ENCODE peak calls at places on chromosomes 5 and 9, in seven cellular contexts. L is BJ, Z is Peyer's patch, U is PC-9, C is uterus, H is sigmoid colon, V is left ventricle myocardium inferior. S is an unnamed sample.
A peak's percentile ranks its signal among the peaks of the same experiment; 100 is the strongest.

GRCh38 chr5:64612349-64612961 is 77.8 kb upstream of the SHISAL2B start:
- DNase-seq in L (no peak), Z (no peak), U (peak; percentile 15), C (peak; percentile 32), H (no peak), V (no peak), S (peak; percentile 24)

GRCh38 chr5:10289353-10289752 is 18.3 kb downstream of the CMBL start:
- DNase-seq in L (no peak), Z (no peak), U (peak; percentile 47), C (no peak), H (no peak), V (no peak), S (peak; percentile 55)

GRCh38 chr5:128534729-128535128 is 3.3 kb downstream of the FBN2 start:
- DNase-seq in L (no peak), Z (no peak), U (peak; percentile 34), C (no peak), H (no peak), V (no peak), S (no peak)

GRCh38 chr9:19998153-19998552 is 209.3 kb upstream of the SLC24A2 start:
- DNase-seq in L (no peak), Z (no peak), U (no peak), C (no peak), H (no peak), V (no peak), S (no peak)

GRCh38 chr9:126722252-126722921 is 82.5 kb upstream of the ZBTB43 start:
- DNase-seq in L (no peak), Z (peak; percentile 96), U (peak; percentile 85), C (peak; percentile 70), H (peak; percentile 90), V (peak; percentile 82), S (peak; percentile 94)

GRCh38 chr9:20473566-20474116 is 148.7 kb downstream of the MLLT3 start:
- DNase-seq in L (no peak), Z (no peak), U (no peak), C (no peak), H (no peak), V (no peak), S (no peak)

GRCh38 chr5:103908327-103909099 is 345.9 kb upstream of the NUDT12 start:
- DNase-seq in L (no peak), Z (no peak), U (no peak), C (no peak), H (no peak), V (no peak), S (no peak)

GRCh38 chr5:140207250-140207954 is 32.4 kb downstream of the CYSTM1 start:
- DNase-seq in L (no peak), Z (no peak), U (no peak), C (no peak), H (no peak), V (no peak), S (no peak)

GRCh38 chr9:126421567-126422428 is 95.2 kb downstream of the MVB12B start:
- DNase-seq in L (no peak), Z (no peak), U (no peak), C (no peak), H (no peak), V (no peak), S (peak; percentile 72)

GRCh38 chr5:158235159-158235547 is 376.2 kb upstream of the CLINT1 start:
- DNase-seq in L (no peak), Z (no peak), U (no peak), C (no peak), H (no peak), V (no peak), S (no peak)
- H3K4me3 ChIP-seq in L (no peak overlapping the region), Z (no peak overlapping the region), U (no peak overlapping the region), C (no peak overlapping the region), H (no peak overlapping the region), V (no peak overlapping the region), S (no peak overlapping the region)

GRCh38 chr5:135041145-135041587 is 7.1 kb upstream of the PITX1 start:
- DNase-seq in L (no peak), Z (no peak), U (no peak), C (no peak), H (no peak), V (no peak), S (no peak)

GRCh38 chr5:135039526-135040296 is 5.7 kb upstream of the PITX1 start:
- DNase-seq in L (no peak), Z (no peak), U (peak; percentile 24), C (no peak), H (no peak), V (no peak), S (peak; percentile 92)

GRCh38 chr5:135041726-135042125 is 7.7 kb upstream of the PITX1 start:
- DNase-seq in L (no peak), Z (no peak), U (no peak), C (no peak), H (no peak), V (no peak), S (no peak)

GRCh38 chr5:135040331-135041144 is 6.5 kb upstream of the PITX1 start:
- DNase-seq in L (no peak), Z (no peak), U (no peak), C (no peak), H (no peak), V (no peak), S (peak; percentile 85)

GRCh38 chr5:135042595-135042994 is 8.6 kb upstream of the PITX1 start:
- DNase-seq in L (no peak), Z (no peak), U (no peak), C (no peak), H (no peak), V (no peak), S (peak; percentile 77)
- H3K27me3 ChIP-seq in L (peaks cover 40% of the 10 kb centered on the region), Z (no peaks in the 10 kb centered on the region), U (no peaks in the 10 kb centered on the region), C (peaks cover 19% of the 10 kb centered on the region), H (peaks cover 91% of the 10 kb centered on the region), V (peaks cover 100% of the 10 kb centered on the region), S (peaks cover 92% of the 10 kb centered on the region)

GRCh38 chr9:77952641-77953341 is 78.8 kb downstream of the GNAQ start:
- DNase-seq in L (peak; percentile 27), Z (no peak), U (no peak), C (no peak), H (no peak), V (no peak), S (no peak)
- H3K36me3 ChIP-seq in L (no peaks in the 10 kb centered on the region), Z (no peaks in the 10 kb centered on the region), U (no peaks in the 10 kb centered on the region), C (no peaks in the 10 kb centered on the region), H (no peaks in the 10 kb centered on the region), V (no peaks in the 10 kb centered on the region), S (no peaks in the 10 kb centered on the region)

DNA sequence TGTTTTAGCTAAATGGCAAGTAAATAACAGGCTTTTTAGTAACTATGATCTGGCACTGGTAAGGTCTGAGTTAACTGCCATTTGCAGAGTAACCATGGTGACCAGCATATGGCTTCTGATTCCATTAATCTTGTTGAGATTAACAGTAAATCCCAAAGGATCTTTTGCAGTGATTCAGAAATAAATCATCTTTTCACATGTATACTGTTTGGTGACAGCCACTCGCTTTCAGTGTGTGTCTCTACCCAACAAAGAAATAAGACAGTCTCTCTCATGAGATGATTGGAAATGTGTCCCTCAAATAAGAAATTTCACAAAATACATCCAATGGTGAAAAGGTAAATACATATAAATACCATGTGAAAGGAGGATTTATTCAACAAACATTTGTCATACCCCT is 235.6 kb downstream of the RAB3C start:
- DNase-seq in L (no peak), Z (no peak), U (no peak), C (no peak), H (no peak), V (no peak), S (no peak)
- H3K4me3 ChIP-seq in L (no peak overlapping the region), Z (no peak overlapping the region), U (no peak overlapping the region), C (no peak overlapping the region), H (no peak overlapping the region), V (no peak overlapping the region), S (no peak overlapping the region)

DNA sequence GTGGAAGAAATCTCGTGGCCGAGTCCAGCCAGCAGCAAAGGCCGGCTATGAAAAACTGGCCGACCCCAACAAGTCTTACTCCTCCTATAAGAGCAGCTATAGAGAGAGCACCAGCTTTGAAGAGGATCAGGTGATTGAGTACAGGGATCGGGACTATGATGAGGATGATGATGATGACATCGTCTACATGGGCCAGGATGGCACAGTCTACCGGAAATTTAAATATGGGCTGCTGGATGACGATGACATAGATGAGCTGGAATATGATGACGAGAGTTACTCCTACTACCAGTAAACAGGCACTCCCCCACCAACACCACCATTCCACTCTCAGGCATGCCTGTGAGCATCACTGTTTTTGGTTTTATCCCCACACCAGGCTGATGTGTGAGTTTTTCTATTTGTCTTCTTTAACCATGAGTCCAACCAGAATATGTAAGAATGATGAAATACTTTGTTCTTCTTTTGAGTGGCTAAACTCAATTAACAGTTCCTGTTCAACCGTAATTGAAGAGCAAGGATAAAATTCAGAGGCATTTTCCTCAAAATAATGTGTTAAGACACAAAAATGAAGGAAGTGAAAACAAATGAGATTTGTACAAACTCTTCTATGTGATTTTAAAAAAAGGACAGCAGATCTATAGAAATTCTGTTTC is 35.5 kb downstream of the RFK start:
- DNase-seq in L (no peak), Z (no peak), U (no peak), C (no peak), H (no peak), V (no peak), S (no peak)
- H3K27me3 ChIP-seq in L (no peaks in the 10 kb centered on the region), Z (no peaks in the 10 kb centered on the region), U (no peaks in the 10 kb centered on the region), C (no peaks in the 10 kb centered on the region), H (no peaks in the 10 kb centered on the region), V (no peaks in the 10 kb centered on the region), S (no peaks in the 10 kb centered on the region)

GRCh38 chr9:137798142-137798541 is 79.4 kb upstream of the CACNA1B start:
- DNase-seq in L (no peak), Z (no peak), U (no peak), C (no peak), H (no peak), V (no peak), S (no peak)
- H3K36me3 ChIP-seq in L (peaks cover 34% of the 10 kb centered on the region), Z (no peaks in the 10 kb centered on the region), U (no peaks in the 10 kb centered on the region), C (no peaks in the 10 kb centered on the region), H (peaks cover 49% of the 10 kb centered on the region), V (peaks cover 89% of the 10 kb centered on the region), S (peaks cover 35% of the 10 kb centered on the region)

GRCh38 chr9:128341435-128341849 is 1.1 kb downstream of the SLC27A4 start:
- DNase-seq in L (no peak), Z (peak; percentile 69), U (peak; percentile 81), C (peak; percentile 46), H (peak; percentile 80), V (peak; percentile 40), S (peak; percentile 91)
- H3K4me3 ChIP-seq in L (peak overlapping the region; percentile 68), Z (peak overlapping the region; percentile 55), U (peak overlapping the region; percentile 85), C (peak overlapping the region; percentile 88), H (peak overlapping the region; percentile 91), V (peak overlapping the region; percentile 91), S (peak overlapping the region; percentile 83)

DNA sequence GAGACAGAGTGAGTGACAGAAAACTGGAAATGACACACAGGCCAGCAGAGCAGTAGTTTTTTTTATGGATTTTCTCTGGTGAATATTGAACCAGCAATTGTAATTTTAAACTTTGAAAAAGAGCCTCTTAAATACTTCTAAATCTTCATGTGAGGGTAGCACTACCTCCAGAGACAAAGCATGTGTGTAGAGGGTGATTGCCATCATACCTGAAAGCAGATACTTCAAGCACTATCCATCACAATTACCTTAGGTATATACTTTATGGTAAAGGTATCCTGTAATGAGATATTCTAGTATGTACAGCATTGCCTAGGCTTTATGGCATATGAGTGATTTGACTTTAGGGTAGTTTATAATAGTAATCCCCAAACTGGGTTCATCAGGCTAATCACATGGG is 3.4 kb upstream of the EBF1 start:
- DNase-seq in L (no peak), Z (no peak), U (no peak), C (no peak), H (no peak), V (no peak), S (no peak)
- H3K27me3 ChIP-seq in L (peaks cover 24% of the 10 kb centered on the region), Z (no peaks in the 10 kb centered on the region), U (peaks cover 11% of the 10 kb centered on the region), C (no peaks in the 10 kb centered on the region), H (peaks cover 99% of the 10 kb centered on the region), V (peaks cover 95% of the 10 kb centered on the region), S (peaks cover 78% of the 10 kb centered on the region)

DNA sequence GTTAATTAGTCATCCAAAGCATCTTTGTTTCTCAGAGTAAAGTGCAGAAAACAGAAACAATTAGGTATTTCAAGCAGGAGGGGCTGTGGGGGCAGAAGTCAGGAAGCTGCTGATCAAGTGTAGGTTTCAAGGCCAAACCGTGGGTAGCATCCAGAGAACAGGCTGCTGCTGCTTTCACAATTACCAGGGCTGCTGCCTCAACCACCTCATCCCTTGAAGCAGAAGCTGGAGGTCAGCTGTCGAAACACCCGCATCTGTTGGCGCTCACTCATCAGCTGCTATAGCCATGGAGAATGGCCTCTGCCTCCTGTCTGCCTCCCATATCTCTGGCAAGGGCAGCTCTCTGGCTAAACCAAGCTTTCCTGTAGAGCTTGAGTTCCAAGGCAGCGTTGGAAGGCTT is 122.9 kb upstream of the OSMR start:
- DNase-seq in L (no peak), Z (no peak), U (no peak), C (no peak), H (no peak), V (no peak), S (no peak)
- H3K36me3 ChIP-seq in L (no peaks in the 10 kb centered on the region), Z (no peaks in the 10 kb centered on the region), U (no peaks in the 10 kb centered on the region), C (no peaks in the 10 kb centered on the region), H (no peaks in the 10 kb centered on the region), V (no peaks in the 10 kb centered on the region), S (no peaks in the 10 kb centered on the region)